ENCODE peak calls at places on chromosomes 2 and 18, in nine cellular contexts. Q, Z, F, U, P, T, K, J and V are unnamed samples.

GRCh38 chr2:220855296-220855695 is 716.8 kb downstream of the EPHA4 start:
- DNase-seq in Q (no peak), Z (no peak), F (no peak), U (no peak), P (peak; percentile 86), T (peak; percentile 47), K (peak; percentile 55), J (no peak), V (no peak)

GRCh38 chr18:47254341-47254939 is 3.0 kb upstream of the SKOR2 start:
- DNase-seq in Q (no peak), Z (peak; percentile 65), F (peak; percentile 41), U (peak; percentile 71), P (no peak), T (peak; percentile 45), K (peak; percentile 47), J (peak; percentile 26), V (no peak)

GRCh38 chr2:96264656-96265348 is 995 bp downstream of the TMEM127 start:
- DNase-seq in Q (no peak), Z (peak; percentile 42), F (peak; percentile 32), U (peak; percentile 49), P (no peak), T (peak; percentile 46), K (peak; percentile 28), J (no peak), V (no peak)

GRCh38 chr2:46363535-46364170 is 66.4 kb downstream of the EPAS1 start:
- DNase-seq in Q (no peak), Z (no peak), F (no peak), U (no peak), P (peak; percentile 36), T (peak; percentile 71), K (peak; percentile 85), J (no peak), V (peak; percentile 43)

GRCh38 chr2:199956062-199956380 is 639 bp downstream of the MAIP1 start:
- DNase-seq in Q (no peak), Z (no peak), F (no peak), U (no peak), P (no peak), T (no peak), K (no peak), J (no peak), V (no peak)

GRCh38 chr2:112077814-112078213 is 22.7 kb downstream of the TMEM87B start:
- DNase-seq in Q (no peak), Z (no peak), F (no peak), U (no peak), P (no peak), T (no peak), K (peak; percentile 54), J (no peak), V (no peak)

GRCh38 chr2:101697794-101698418 is 399 bp downstream of the MAP4K4 start:
- DNase-seq in Q (no peak), Z (peak; percentile 31), F (peak; percentile 30), U (no peak), P (no peak), T (no peak), K (no peak), J (no peak), V (no peak)

GRCh38 chr2:54470241-54470938 is 14.3 kb downstream of the SPTBN1 start:
- DNase-seq in Q (no peak), Z (no peak), F (no peak), U (no peak), P (no peak), T (peak; percentile 61), K (peak; percentile 35), J (no peak), V (peak; percentile 36)

GRCh38 chr18:13431886-13432285 is 213.3 kb downstream of the LDLRAD4 start:
- DNase-seq in Q (no peak), Z (no peak), F (no peak), U (no peak), P (no peak), T (no peak), K (no peak), J (no peak), V (no peak)

GRCh38 chr2:64453710-64454315 is at the start of gene LGALSL:
- DNase-seq in Q (no peak), Z (peak; percentile 84), F (peak; percentile 75), U (peak; percentile 55), P (no peak), T (peak; percentile 29), K (no peak), J (peak; percentile 78), V (peak; percentile 23)

GRCh38 chr2:24404582-24404981 is 44.2 kb upstream of the ITSN2 start:
- DNase-seq in Q (no peak), Z (no peak), F (no peak), U (no peak), P (peak; percentile 14), T (peak; percentile 42), K (peak; percentile 62), J (no peak), V (peak; percentile 20)

GRCh38 chr2:75130171-75130570 is 69.1 kb downstream of the TACR1 start:
- DNase-seq in Q (no peak), Z (no peak), F (no peak), U (no peak), P (no peak), T (no peak), K (no peak), J (no peak), V (no peak)

GRCh38 chr2:45651415-45652089 is at the start of gene PRKCE:
- DNase-seq in Q (no peak), Z (peak; percentile 42), F (peak; percentile 42), U (peak; percentile 57), P (no peak), T (peak; percentile 29), K (peak; percentile 50), J (peak; percentile 72), V (peak; percentile 2)